ENCODE peak calls at places on chromosomes 1 and 21, in seven cellular contexts. T is WTC11, H is dorsolateral prefrontal cortex, Y is progenitor cell of endocrine pancreas, F is Calu3, C is spleen, N is lower leg skin. I is an unnamed sample.

GRCh38 chr1:71295340-71295739 is 214.5 kb upstream of the ZRANB2 start:
- DNase-seq in T (no peak), H (no peak), Y (no peak), F (no peak), C (no peak), N (no peak), I (no peak)

GRCh38 chr1:165910764-165911421 is 83.5 kb downstream of the UCK2 start:
- DNase-seq in T (no peak), H (no peak), Y (no peak), F (peak), C (no peak), N (peak), I (no peak)

GRCh38 chr1:207876129-207876528 is 34.8 kb downstream of the CD34 start:
- DNase-seq in T (peak), H (no peak), Y (no peak), F (no peak), C (no peak), N (no peak), I (no peak)

GRCh38 chr1:14881775-14882672 is 271.5 kb upstream of the TMEM51 start:
- DNase-seq in T (no peak), H (no peak), Y (no peak), F (no peak), C (no peak), N (no peak), I (no peak)

GRCh38 chr1:145751491-145752021 is 32.3 kb downstream of the CD160 start:
- DNase-seq in T (no peak), H (no peak), Y (no peak), F (no peak), C (no peak), N (no peak), I (no peak)

GRCh38 chr1:35725591-35725990 is 6.9 kb upstream of the C1orf216 start:
- DNase-seq in T (no peak), H (peak), Y (no peak), F (no peak), C (no peak), N (no peak), I (no peak)

GRCh38 chr1:61844006-61844405 is 101.7 kb downstream of the PATJ start:
- DNase-seq in T (no peak), H (no peak), Y (no peak), F (no peak), C (no peak), N (no peak), I (no peak)

GRCh38 chr1:189859385-189859977 is 618.2 kb downstream of the BRINP3 start:
- DNase-seq in T (peak), H (no peak), Y (no peak), F (peak), C (no peak), N (no peak), I (no peak)

GRCh38 chr1:246280551-246280950 is 226.5 kb downstream of the SMYD3 start:
- DNase-seq in T (no peak), H (no peak), Y (no peak), F (peak), C (no peak), N (no peak), I (no peak)

GRCh38 chr1:227998374-227999055 is 8.3 kb upstream of the WNT3A start:
- DNase-seq in T (no peak), H (no peak), Y (peak), F (no peak), C (peak), N (peak), I (no peak)

GRCh38 chr1:161738627-161739287 is 10.8 kb upstream of the DUSP12 start:
- DNase-seq in T (peak), H (no peak), Y (no peak), F (peak), C (peak), N (no peak), I (no peak)
- TF ChIP-seq CTCF in T (no peak), H (peak), Y (peak), F (peak), C (peak), N (no peak), I (peak)

GRCh38 chr1:108559215-108560142 is at the start of gene EEIG2:
- DNase-seq in T (peak), H (peak), Y (peak), F (peak), C (peak), N (peak), I (peak)
- TF ChIP-seq CTCF in T (peak), H (peak), Y (peak), F (peak), C (peak), N (no peak), I (peak)

GRCh38 chr1:232170909-232171308 is 459.0 kb downstream of the SIPA1L2 start:
- DNase-seq in T (no peak), H (no peak), Y (no peak), F (no peak), C (no peak), N (no peak), I (no peak)
- TF ChIP-seq CTCF in T (no peak), H (no peak), Y (no peak), F (no peak), C (no peak), N (no peak), I (no peak)

GRCh38 chr1:169044296-169044695 is 62.2 kb upstream of the ATP1B1 start:
- DNase-seq in T (no peak), H (no peak), Y (no peak), F (no peak), C (no peak), N (no peak), I (no peak)
- TF ChIP-seq CTCF in T (no peak), H (no peak), Y (no peak), F (no peak), C (no peak), N (no peak), I (no peak)

GRCh38 chr1:159828916-159829634 is 2.4 kb downstream of the SLAMF8 start:
- DNase-seq in T (peak), H (no peak), Y (no peak), F (peak), C (peak), N (no peak), I (no peak)
- TF ChIP-seq CTCF in T (peak), H (peak), Y (peak), F (peak), C (peak), N (no peak), I (peak)

GRCh38 chr1:26029864-26030481 is 8.4 kb downstream of the EXTL1 start:
- DNase-seq in T (no peak), H (no peak), Y (no peak), F (no peak), C (no peak), N (no peak), I (no peak)

GRCh38 chr1:26029054-26029863 is 7.7 kb downstream of the EXTL1 start:
- DNase-seq in T (no peak), H (no peak), Y (no peak), F (no peak), C (no peak), N (no peak), I (no peak)

GRCh38 chr1:26031903-26032220 is 10.3 kb downstream of the EXTL1 start:
- DNase-seq in T (no peak), H (no peak), Y (no peak), F (no peak), C (no peak), N (no peak), I (no peak)

GRCh38 chr1:26032636-26033357 is 11.2 kb downstream of the EXTL1 start:
- DNase-seq in T (no peak), H (no peak), Y (no peak), F (no peak), C (no peak), N (no peak), I (no peak)

GRCh38 chr1:26031196-26031902 is 9.8 kb downstream of the EXTL1 start:
- DNase-seq in T (no peak), H (no peak), Y (no peak), F (no peak), C (no peak), N (no peak), I (no peak)
- TF ChIP-seq CTCF in T (no peak), H (no peak), Y (no peak), F (no peak), C (no peak), N (no peak), I (no peak)

GRCh38 chr1:25616080-25616931 is at the start of gene MAN1C1:
- DNase-seq in T (peak), H (peak), Y (peak), F (peak), C (peak), N (peak), I (no peak)
- TF ChIP-seq CTCF in T (no peak), H (peak), Y (peak), F (peak), C (peak), N (no peak), I (peak)

DNA sequence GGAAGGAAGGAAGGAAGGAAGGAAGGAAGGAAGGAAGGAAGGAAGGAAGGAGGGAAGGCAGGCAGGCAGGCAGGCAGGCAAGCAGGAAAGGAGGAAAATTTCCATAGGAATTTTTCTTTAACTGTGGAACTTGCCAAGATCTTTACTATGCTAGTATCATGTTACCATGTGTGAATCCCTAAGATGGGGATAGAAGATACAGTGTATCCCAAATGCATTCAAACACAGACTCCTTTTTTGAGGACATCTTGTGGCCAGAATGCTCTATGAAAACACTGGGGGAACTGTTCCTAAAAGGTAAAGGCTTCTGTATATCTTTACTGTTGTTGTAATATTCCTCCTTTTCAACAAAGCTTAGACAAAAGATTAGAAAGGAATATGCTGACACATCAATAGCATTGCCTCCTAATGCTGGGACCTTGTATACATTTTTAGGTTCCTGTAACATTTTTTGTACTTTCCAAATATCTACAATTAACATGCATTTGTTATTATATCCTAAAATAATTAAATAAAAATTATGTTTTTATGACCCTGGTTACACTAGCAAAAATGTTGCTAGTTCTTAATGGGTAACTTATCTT is 20.6 kb downstream of the CCDC190 start:
- DNase-seq in T (no peak), H (no peak), Y (no peak), F (no peak), C (no peak), N (no peak), I (no peak)
- TF ChIP-seq CTCF in T (no peak), H (no peak), Y (no peak), F (no peak), C (no peak), N (no peak), I (peak)

GRCh38 chr21:17900281-17900989 is 81.3 kb upstream of the C21orf91 start:
- DNase-seq in T (peak), H (no peak), Y (no peak), F (no peak), C (no peak), N (no peak), I (no peak)
- TF ChIP-seq CTCF in T (peak), H (no peak), Y (no peak), F (no peak), C (no peak), N (no peak), I (no peak)

GRCh38 chr1:28087614-28088167 is 719 bp downstream of the EYA3 start:
- DNase-seq in T (no peak), H (no peak), Y (no peak), F (no peak), C (no peak), N (no peak), I (no peak)
- TF ChIP-seq CTCF in T (no peak), H (no peak), Y (no peak), F (no peak), C (no peak), N (no peak), I (peak)